ENCODE peak calls at places on chromosomes 1 and 21, in nine cellular contexts. J is central memory CD8-positive, alpha-beta T cell; K is body of pancreas; V is D341Med; S is activated T-cell treated with anti-CD3 and anti-CD28 coated beads, Interleukin-2, amount 50 U/mL, for 24 hours; B is NB4; E is mucosa of descending colon; Q is left kidney; N is DND-41. D is an unnamed sample.

GRCh38 chr1:203360772-203361171 is 9.8 kb upstream of the FMOD start:
- DNase-seq in V (no peak), K (no peak), B (no peak), S (no peak), J (no peak), E (no peak), N (no peak), Q (peak; percentile 59), D (no peak)

GRCh38 chr21:45095505-45095904 is 21.1 kb downstream of the ADARB1 start:
- DNase-seq in V (no peak), J (no peak), Q (no peak), B (no peak), E (no peak), N (no peak), S (no peak), K (no peak), D (no peak)

GRCh38 chr1:3198371-3199287 is 129.6 kb downstream of the PRDM16 start:
- DNase-seq in J (no peak), Q (no peak), S (no peak), K (no peak), V (no peak), E (no peak), N (no peak), B (no peak), D (no peak)

GRCh38 chr1:107791381-107791780 is 173.6 kb downstream of the VAV3 start:
- DNase-seq in S (no peak), N (no peak), J (no peak), B (no peak), V (no peak), E (no peak), K (no peak), Q (no peak), D (peak; percentile 30)

GRCh38 chr1:156750932-156751723 is at the start of gene HDGF:
- DNase-seq in N (peak; percentile 53), V (no peak), K (peak; percentile 68), E (peak; percentile 80), B (peak; percentile 74), J (peak; percentile 24), S (peak; percentile 72), Q (peak; percentile 79), D (no peak)

GRCh38 chr1:156104861-156105546 is 9.5 kb upstream of the LMNA start:
- DNase-seq in B (no peak), J (no peak), S (no peak), K (no peak), N (no peak), E (peak; percentile 71), Q (peak; percentile 49), V (no peak), D (no peak)

GRCh38 chr1:186708578-186709203 is 28.5 kb upstream of the PTGS2 start:
- DNase-seq in Q (no peak), J (no peak), S (no peak), K (no peak), N (no peak), B (no peak), V (no peak), E (no peak), D (no peak)

GRCh38 chr1:178692564-178693327 is 32.3 kb upstream of the RALGPS2 start:
- DNase-seq in K (no peak), N (no peak), S (no peak), E (no peak), J (no peak), Q (no peak), V (no peak), B (no peak), D (no peak)

GRCh38 chr21:34187935-34188334 is 114.6 kb downstream of the MRPS6 start:
- DNase-seq in Q (no peak), B (no peak), S (no peak), N (no peak), V (no peak), K (peak; percentile 24), J (no peak), E (no peak), D (no peak)

GRCh38 chr1:113133759-113134158 is 60.8 kb downstream of the LRIG2 start:
- DNase-seq in S (no peak), V (no peak), B (no peak), N (no peak), K (no peak), E (no peak), Q (no peak), J (no peak), D (peak; percentile 29)

GRCh38 chr1:150150511-150151021 is 850 bp downstream of the PLEKHO1 start:
- DNase-seq in S (peak; percentile 64), V (peak; percentile 78), J (no peak), E (peak; percentile 66), K (no peak), N (peak; percentile 54), Q (peak; percentile 82), B (peak; percentile 55), D (no peak)

GRCh38 chr1:210234254-210234747 is 1.7 kb downstream of the SERTAD4 start:
- DNase-seq in N (peak; percentile 34), E (no peak), K (no peak), V (peak; percentile 47), B (peak; percentile 19), J (no peak), S (no peak), Q (peak; percentile 61), D (no peak)

GRCh38 chr21:35491920-35492678 is 443.0 kb upstream of the RUNX1 start:
- DNase-seq in N (no peak), E (no peak), V (no peak), S (no peak), J (no peak), K (no peak), Q (no peak), B (peak; percentile 68), D (no peak)

GRCh38 chr1:168509204-168509603 is 34.6 kb downstream of the XCL2 start:
- DNase-seq in K (no peak), Q (no peak), S (no peak), B (no peak), J (no peak), V (no peak), E (no peak), N (no peak), D (no peak)

GRCh38 chr1:43512681-43513080 is 18.0 kb upstream of the PTPRF start:
- DNase-seq in B (no peak), K (no peak), Q (no peak), N (no peak), E (no peak), J (no peak), S (no peak), V (no peak), D (no peak)

GRCh38 chr1:8197493-8198282 is 120.2 kb upstream of the SLC45A1 start:
- DNase-seq in J (no peak), Q (no peak), B (no peak), V (no peak), E (no peak), N (no peak), S (no peak), K (peak; percentile 67), D (peak; percentile 85)

GRCh38 chr21:34782666-34783365 is 114.0 kb downstream of the CLIC6 start:
- DNase-seq in V (no peak), B (no peak), Q (no peak), J (no peak), S (no peak), N (no peak), E (no peak), K (no peak), D (no peak)

GRCh38 chr1:172897738-172898137 is 153.0 kb downstream of the TNFSF18 start:
- DNase-seq in K (no peak), B (no peak), J (no peak), S (no peak), N (no peak), V (no peak), Q (no peak), E (no peak), D (peak; percentile 37)

GRCh38 chr1:175193339-175193950 is 869 bp upstream of the KIAA0040 start:
- DNase-seq in Q (no peak), V (no peak), N (no peak), K (no peak), B (peak; percentile 8), S (no peak), J (no peak), E (no peak), D (no peak)

GRCh38 chr1:86542626-86543025 is 4.3 kb upstream of the CLCA4 start:
- DNase-seq in K (no peak), J (no peak), N (no peak), B (no peak), S (no peak), Q (no peak), E (no peak), V (no peak), D (peak; percentile 31)

GRCh38 chr1:212760126-212760823 is 31.3 kb downstream of the NSL1 start:
- DNase-seq in S (peak; percentile 66), E (no peak), V (peak; percentile 55), J (no peak), K (no peak), N (peak; percentile 26), Q (no peak), B (peak; percentile 56), D (no peak)